ENCODE peak calls at places on chromosomes 2 and 18, in seven cellular contexts. O, F, W, Y, C, B and X are unnamed samples.

GRCh38 chr2:196389670-196390069 is 218.3 kb upstream of the STK17B start:
- DNase-seq in O (no peak), F (no peak), W (no peak), Y (no peak), C (no peak), B (no peak), X (no peak)

GRCh38 chr2:237720962-237721361 is 77.6 kb upstream of the RBM44 start:
- DNase-seq in O (peak; percentile 96), F (no peak), W (no peak), Y (peak; percentile 24), C (peak; percentile 78), B (no peak), X (peak; percentile 62)

GRCh38 chr2:239257511-239257937 is 143.3 kb downstream of the HDAC4 start:
- DNase-seq in O (peak; percentile 74), F (no peak), W (no peak), Y (no peak), C (peak; percentile 96), B (no peak), X (peak; percentile 90)

GRCh38 chr2:171327043-171327496 is 106.7 kb downstream of the METTL8 start:
- DNase-seq in O (no peak), F (no peak), W (no peak), Y (no peak), C (no peak), B (no peak), X (peak; percentile 32)

GRCh38 chr2:99420751-99421299 is 69.0 kb downstream of the REV1 start:
- DNase-seq in O (peak; percentile 23), F (no peak), W (no peak), Y (no peak), C (peak; percentile 35), B (no peak), X (peak; percentile 33)

GRCh38 chr18:7034924-7035323 is 82.7 kb downstream of the LAMA1 start:
- DNase-seq in O (no peak), F (no peak), W (no peak), Y (no peak), C (peak; percentile 45), B (no peak), X (no peak)

GRCh38 chr2:157194097-157194688 is 63.3 kb upstream of the GALNT5 start:
- DNase-seq in O (peak; percentile 62), F (peak; percentile 3), W (no peak), Y (peak; percentile 68), C (peak; percentile 62), B (no peak), X (peak; percentile 68)

GRCh38 chr2:226652388-226652787 is 147.2 kb downstream of the IRS1 start:
- DNase-seq in O (peak; percentile 98), F (no peak), W (no peak), Y (peak; percentile 43), C (peak; percentile 98), B (no peak), X (peak; percentile 97)

GRCh38 chr2:238921681-238922319 is 73.9 kb downstream of the TWIST2 start:
- DNase-seq in O (no peak), F (no peak), W (no peak), Y (no peak), C (no peak), B (no peak), X (no peak)

GRCh38 chr2:234919711-234920110 is 32.1 kb upstream of the SH3BP4 start:
- DNase-seq in O (peak; percentile 11), F (no peak), W (no peak), Y (no peak), C (no peak), B (no peak), X (no peak)

GRCh38 chr2:209102319-209102718 is 321.5 kb upstream of the MAP2 start:
- DNase-seq in O (no peak), F (no peak), W (no peak), Y (no peak), C (no peak), B (no peak), X (no peak)

GRCh38 chr2:119758881-119759450 is 756 bp upstream of the PTPN4 start:
- DNase-seq in O (no peak), F (no peak), W (no peak), Y (no peak), C (no peak), B (no peak), X (no peak)

GRCh38 chr2:149098722-149099121 is 60.2 kb downstream of the LYPD6B start:
- DNase-seq in O (no peak), F (no peak), W (no peak), Y (peak; percentile 62), C (peak; percentile 31), B (no peak), X (peak; percentile 89)

GRCh38 chr2:23519334-23519651 is 134.3 kb downstream of the KLHL29 start:
- DNase-seq in O (no peak), F (no peak), W (no peak), Y (no peak), C (no peak), B (no peak), X (no peak)

GRCh38 chr2:190947711-190948251 is 66.2 kb downstream of the STAT1 start:
- DNase-seq in O (peak; percentile 71), F (no peak), W (no peak), Y (peak; percentile 61), C (peak; percentile 82), B (no peak), X (peak; percentile 87)

GRCh38 chr2:15640291-15640711 is 48.6 kb downstream of the DDX1 start:
- DNase-seq in O (peak; percentile 78), F (no peak), W (no peak), Y (no peak), C (peak; percentile 82), B (no peak), X (peak; percentile 73)

GRCh38 chr2:160308476-160308875 is 108.4 kb upstream of the ITGB6 start:
- DNase-seq in O (no peak), F (no peak), W (no peak), Y (no peak), C (no peak), B (no peak), X (no peak)